ENCODE peak calls at places on chromosomes 12 and 14, in ten cellular contexts. G is RWPE1, S is fibroblast of the aortic adventitia, Z is fibroblast of pulmonary artery, X is omental fat pad, T is GM23338, D is neural progenitor cell, M is psoas muscle, V is NB4, L is body of pancreas. N is an unnamed sample.

GRCh38 chr14:24431569-24432258 is 2.0 kb downstream of the KHNYN start:
- DNase-seq in X (peak), G (peak), V (peak), L (peak), S (peak), Z (peak), D (peak), M (peak), T (peak), N (peak)

GRCh38 chr12:15590180-15590826 is 198.9 kb downstream of the EPS8 start:
- DNase-seq in S (peak), T (peak), L (peak), G (peak), V (peak), Z (peak), M (no peak), X (no peak), D (peak), N (peak)

GRCh38 chr12:48996794-48997718 is 2.1 kb downstream of the DDN start:
- DNase-seq in D (peak), X (peak), L (peak), G (no peak), Z (peak), M (peak), V (peak), S (peak), T (peak), N (peak)

GRCh38 chr14:91872517-91873470 is 5.5 kb upstream of the TC2N start:
- DNase-seq in L (peak), Z (peak), X (peak), G (peak), S (peak), D (no peak), M (peak), V (peak), T (no peak), N (no peak)

GRCh38 chr12:81329088-81329487 is 251.2 kb downstream of the ACSS3 start:
- DNase-seq in L (no peak), Z (peak), D (peak), X (no peak), T (peak), S (peak), G (no peak), V (peak), M (no peak), N (peak)

GRCh38 chr12:81949721-81950120 is 190.6 kb upstream of the PPFIA2 start:
- DNase-seq in M (no peak), Z (no peak), T (no peak), L (no peak), G (no peak), S (no peak), V (no peak), D (no peak), X (no peak), N (no peak)

GRCh38 chr12:93938317-93938716 is 210.1 kb upstream of the PLXNC1 start:
- DNase-seq in Z (no peak), X (no peak), T (no peak), G (no peak), V (no peak), M (no peak), S (no peak), L (no peak), D (no peak), N (no peak)

GRCh38 chr12:19572920-19573558 is 133.7 kb downstream of the AEBP2 start:
- DNase-seq in T (peak), S (peak), X (no peak), Z (peak), G (peak), L (no peak), M (no peak), V (peak), D (peak), N (peak)

GRCh38 chr12:104411826-104412626 is 44.7 kb upstream of the CHST11 start:
- DNase-seq in V (no peak), T (no peak), Z (peak), M (no peak), D (no peak), L (no peak), G (peak), X (no peak), S (no peak), N (no peak)

GRCh38 chr12:16350682-16351081 is 3.2 kb downstream of the MGST1 start:
- DNase-seq in D (peak), S (peak), G (peak), V (peak), Z (peak), X (no peak), T (no peak), M (peak), L (peak), N (no peak)

GRCh38 chr14:76462330-76462729 is 86.4 kb downstream of the ESRRB start:
- DNase-seq in S (no peak), M (no peak), X (no peak), G (no peak), V (no peak), D (no peak), T (no peak), L (no peak), Z (no peak), N (no peak)

GRCh38 chr12:21676781-21677180 is 19.1 kb upstream of the LDHB start:
- DNase-seq in M (no peak), V (no peak), X (no peak), Z (no peak), D (no peak), G (no peak), T (no peak), S (no peak), L (no peak), N (no peak)

GRCh38 chr12:66803972-66804371 is 125.1 kb upstream of the GRIP1 start:
- DNase-seq in Z (no peak), V (no peak), S (no peak), L (no peak), X (no peak), G (no peak), M (no peak), T (peak), D (peak), N (peak)

GRCh38 chr12:52243774-52244614 is 11.0 kb downstream of the KRT7 start:
- DNase-seq in M (peak), L (peak), S (peak), D (no peak), T (no peak), V (peak), G (peak), X (peak), Z (peak), N (no peak)

GRCh38 chr14:50001146-50001998 is 108.5 kb downstream of the ARF6 start:
- DNase-seq in M (peak), S (peak), G (peak), L (peak), Z (peak), V (peak), X (no peak), D (no peak), T (peak), N (no peak)

GRCh38 chr14:24982472-24983155 is 67.3 kb downstream of the STXBP6 start:
- DNase-seq in V (no peak), G (no peak), T (no peak), L (no peak), X (no peak), D (no peak), Z (peak), M (no peak), S (peak), N (no peak)

GRCh38 chr12:31672521-31672920 is 13.0 kb downstream of the ETFBKMT start:
- DNase-seq in S (no peak), T (no peak), D (no peak), G (no peak), Z (no peak), M (no peak), X (no peak), V (no peak), L (no peak), N (no peak)

GRCh38 chr12:31664038-31664437 is 4.5 kb downstream of the ETFBKMT start:
- DNase-seq in X (no peak), Z (no peak), G (no peak), L (no peak), V (no peak), T (no peak), S (no peak), M (no peak), D (no peak), N (no peak)

GRCh38 chr12:31669020-31669419 is 9.5 kb downstream of the ETFBKMT start:
- DNase-seq in D (no peak), Z (no peak), X (no peak), V (no peak), L (no peak), M (no peak), G (no peak), S (no peak), T (no peak), N (no peak)
- TF ChIP-seq CTCF in D (no peak), Z (no peak), X (no peak), V (no peak), L (no peak), M (no peak), G (no peak), S (no peak), T (no peak), N (no peak)

DNA sequence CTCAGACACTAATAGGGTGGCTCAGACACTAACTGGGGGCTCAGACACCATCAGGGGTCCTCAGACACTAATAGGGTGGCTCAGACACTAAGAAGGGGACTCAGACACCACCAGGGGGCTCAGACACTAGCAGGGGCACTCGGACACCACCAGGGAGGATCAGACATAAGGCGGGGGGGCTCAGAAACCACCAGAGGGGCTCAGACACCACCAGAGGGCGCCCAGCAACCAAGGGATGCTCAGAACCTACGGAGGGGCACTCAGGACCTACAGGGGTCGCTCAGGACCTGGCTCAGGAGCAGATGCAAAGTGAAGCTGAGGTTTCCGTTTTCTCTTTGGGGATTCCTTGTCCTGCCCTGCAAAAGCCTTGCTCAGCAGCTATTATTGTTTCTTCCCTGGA is 448.5 kb downstream of the TMEM121 start:
- DNase-seq in X (no peak), V (peak), T (peak), Z (no peak), S (no peak), M (no peak), D (no peak), G (no peak), L (no peak), N (no peak)
- TF ChIP-seq CTCF in X (no peak), V (peak), T (no peak), Z (no peak), S (no peak), M (no peak), D (no peak), G (no peak), L (no peak), N (no peak)

GRCh38 chr14:59022144-59022543 is 166.3 kb upstream of the DAAM1 start:
- DNase-seq in X (no peak), S (no peak), T (peak), M (no peak), Z (no peak), V (no peak), G (no peak), L (no peak), D (no peak), N (no peak)

GRCh38 chr14:59020382-59020781 is 168.1 kb upstream of the DAAM1 start:
- DNase-seq in Z (peak), X (no peak), V (peak), L (no peak), S (peak), T (peak), D (peak), G (peak), M (no peak), N (no peak)

GRCh38 chr14:59017285-59017965 is 171.0 kb upstream of the DAAM1 start:
- DNase-seq in S (peak), X (no peak), G (no peak), D (no peak), T (no peak), M (no peak), V (no peak), L (no peak), Z (no peak), N (no peak)

GRCh38 chr14:59018460-59018859 is 170.0 kb upstream of the DAAM1 start:
- DNase-seq in T (peak), V (no peak), X (no peak), L (no peak), Z (no peak), S (no peak), D (no peak), G (no peak), M (no peak), N (no peak)

GRCh38 chr14:59018978-59019377 is 169.5 kb upstream of the DAAM1 start:
- DNase-seq in T (peak), M (no peak), L (no peak), S (no peak), G (no peak), Z (peak), V (peak), X (no peak), D (peak), N (no peak)
- TF ChIP-seq CTCF in T (peak), M (no peak), L (no peak), S (peak), G (no peak), Z (peak), V (peak), X (no peak), D (peak), N (peak)

GRCh38 chr14:32077081-32078029 is at the start of gene ARHGAP5:
- DNase-seq in X (no peak), Z (peak), V (peak), S (peak), D (peak), G (peak), L (no peak), T (peak), M (no peak), N (peak)
- TF ChIP-seq CTCF in X (no peak), Z (no peak), V (no peak), S (peak), D (peak), G (no peak), L (peak), T (no peak), M (peak), N (no peak)

GRCh38 chr12:27345376-27345775 is 12.7 kb downstream of the BMAL2 start:
- DNase-seq in S (no peak), L (no peak), X (no peak), M (no peak), D (no peak), V (no peak), G (no peak), T (no peak), Z (no peak), N (no peak)
- TF ChIP-seq CTCF in S (no peak), L (no peak), X (no peak), M (no peak), D (no peak), V (no peak), G (no peak), T (no peak), Z (no peak), N (no peak)

DNA sequence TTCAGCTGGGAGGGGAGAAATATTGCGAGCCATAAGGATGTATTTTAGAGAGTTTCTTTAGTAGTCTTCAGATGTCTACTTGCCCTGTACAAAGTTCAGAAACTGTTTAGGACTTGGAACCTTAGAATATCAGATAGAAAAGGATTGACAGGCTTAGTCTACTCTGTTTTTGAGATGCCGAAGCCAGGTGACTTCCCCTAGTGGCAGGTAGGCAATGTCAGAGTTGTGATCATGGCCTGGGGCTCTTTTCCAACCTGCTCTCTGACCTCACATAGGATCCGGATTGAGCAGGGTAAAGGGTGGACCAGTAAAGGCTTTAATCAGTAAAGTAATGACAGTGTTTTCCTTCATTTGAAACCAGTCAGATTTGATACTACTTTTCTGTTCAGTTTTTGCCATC is 59.6 kb downstream of the PRKCH start:
- DNase-seq in D (no peak), L (no peak), S (no peak), G (peak), V (no peak), X (no peak), T (peak), M (no peak), Z (no peak), N (no peak)
- TF ChIP-seq CTCF in D (no peak), L (no peak), S (no peak), G (no peak), V (no peak), X (no peak), T (peak), M (no peak), Z (no peak), N (no peak)